ENCODE peak calls at places on chromosomes 16 and 17, in ten cellular contexts. P is CD8-positive, alpha-beta T cell; D is lung; C is ovary; I is stomach; S is NCI-H2081; X is neural crest cell; T is astrocyte of the spinal cord; F is GM04503; Y is stimulated activated effector memory CD8-positive, alpha-beta T cell treated with anti-CD3 and anti-CD28 coated beads, Interleukin-12 subunit alpha, Interleukin-12 subunit beta, amount 100 ng/mL, for 72 hours. H is an unnamed sample.

GRCh38 chr16:11799509-11800384 is 2.7 kb upstream of the ZC3H7A start:
- DNase-seq in F (no peak), X (no peak), T (no peak), D (no peak), Y (no peak), C (no peak), P (no peak), I (no peak), S (no peak), H (no peak)

GRCh38 chr17:2776589-2777241 is 19.5 kb upstream of the RAP1GAP2 start:
- DNase-seq in S (peak; percentile 67), X (peak; percentile 37), D (no peak), F (no peak), I (no peak), P (no peak), Y (no peak), T (no peak), C (no peak), H (no peak)

GRCh38 chr16:89406277-89406888 is 84.0 kb downstream of the ANKRD11 start:
- DNase-seq in X (no peak), D (no peak), Y (no peak), S (no peak), T (no peak), I (no peak), C (no peak), P (no peak), F (no peak), H (no peak)

GRCh38 chr16:46897471-46897870 is 13.3 kb downstream of the GPT2 start:
- DNase-seq in S (no peak), I (no peak), P (no peak), T (no peak), X (no peak), F (no peak), C (no peak), D (no peak), Y (no peak), H (no peak)

GRCh38 chr17:51857052-51857593 is 301.4 kb downstream of the CA10 start:
- DNase-seq in X (no peak), T (no peak), I (no peak), F (no peak), C (no peak), Y (no peak), D (no peak), S (peak; percentile 26), P (no peak), H (no peak)

GRCh38 chr16:66474750-66475199 is 47.7 kb downstream of the BEAN1 start:
- DNase-seq in D (no peak), T (peak; percentile 6), P (peak; percentile 63), X (no peak), Y (peak; percentile 65), I (no peak), F (no peak), C (no peak), S (peak; percentile 47), H (no peak)

GRCh38 chr17:37117743-37118142 is 169.0 kb downstream of the AATF start:
- DNase-seq in F (no peak), C (no peak), S (peak; percentile 80), X (no peak), I (no peak), D (no peak), T (no peak), Y (no peak), P (no peak), H (no peak)

GRCh38 chr16:4494746-4495490 is 18.7 kb downstream of the HMOX2 start:
- DNase-seq in T (peak; percentile 72), F (peak; percentile 34), I (no peak), D (no peak), S (no peak), Y (no peak), X (no peak), P (no peak), C (no peak), H (peak; percentile 86)

GRCh38 chr16:2499890-2500633 is 13.7 kb upstream of the ATP6V0C start:
- DNase-seq in X (no peak), P (no peak), Y (no peak), I (no peak), S (no peak), F (no peak), D (no peak), C (no peak), T (no peak), H (no peak)

GRCh38 chr16:906296-906695 is 64.5 kb downstream of the LMF1 start:
- DNase-seq in S (no peak), C (no peak), D (no peak), T (no peak), Y (no peak), P (no peak), X (no peak), I (no peak), F (no peak), H (no peak)

GRCh38 chr17:60579090-60579489 is 20.9 kb upstream of the PPM1D start:
- DNase-seq in S (no peak), Y (no peak), D (no peak), C (no peak), I (no peak), T (no peak), F (no peak), X (no peak), P (no peak), H (peak; percentile 79)

GRCh38 chr16:54957403-54957802 is 26.7 kb downstream of the IRX5 start:
- DNase-seq in X (no peak), D (no peak), I (peak; percentile 57), F (no peak), Y (no peak), P (no peak), T (no peak), S (peak; percentile 8), C (no peak), H (no peak)

GRCh38 chr16:21088646-21089538 is 61.8 kb downstream of the DNAH3 start:
- DNase-seq in C (no peak), Y (no peak), I (no peak), T (peak; percentile 60), X (no peak), S (no peak), P (no peak), D (no peak), F (peak; percentile 62), H (peak; percentile 69)

GRCh38 chr16:25037221-25037620 is 22.1 kb upstream of the ARHGAP17 start:
- DNase-seq in T (no peak), P (no peak), S (no peak), D (no peak), I (no peak), Y (no peak), F (no peak), C (no peak), X (no peak), H (no peak)

GRCh38 chr17:42456223-42457106 is 2.2 kb upstream of the ATP6V0A1 start:
- DNase-seq in X (no peak), T (peak; percentile 82), I (no peak), D (no peak), C (no peak), Y (no peak), P (no peak), F (peak; percentile 51), S (no peak), H (peak; percentile 83)

GRCh38 chr16:89485701-89486246 is 4.6 kb downstream of the ANKRD11 start:
- DNase-seq in Y (no peak), C (no peak), T (no peak), F (no peak), I (no peak), D (no peak), X (no peak), S (no peak), P (no peak), H (no peak)

GRCh38 chr17:45113424-45113754 is 18.9 kb downstream of the PLCD3 start:
- DNase-seq in Y (no peak), P (no peak), T (no peak), X (no peak), S (no peak), I (no peak), F (no peak), C (peak; percentile 32), D (no peak), H (no peak)

H was measured in IMR-90.